ENCODE peak calls at places on chromosomes 4 and X, in four cellular contexts. B, W, Q and F are unnamed samples.

GRCh38 chr4:101306225-101306624 is 41.1 kb downstream of the PPP3CA start:
- DNase-seq in B (no peak), W (no peak), Q (no peak), F (no peak)

GRCh38 chrX:31590581-31591113 is 518.8 kb upstream of the FTHL17 start:
- DNase-seq in B (no peak), W (peak), Q (peak), F (no peak)

GRCh38 chr4:172153694-172154093 is 340.5 kb downstream of the GALNTL6 start:
- DNase-seq in B (no peak), W (no peak), Q (no peak), F (no peak)

GRCh38 chr4:83212041-83212851 is 72.4 kb downstream of the COQ2 start:
- DNase-seq in B (no peak), W (no peak), Q (no peak), F (peak)

GRCh38 chr4:20266215-20267082 is 14.7 kb downstream of the SLIT2 start:
- DNase-seq in B (no peak), W (no peak), Q (no peak), F (no peak)

GRCh38 chrX:154505726-154506125 is 10.3 kb downstream of the FAM3A start:
- DNase-seq in B (no peak), W (no peak), Q (no peak), F (no peak)

GRCh38 chrX:153333821-153334653 is at the start of gene ZNF275:
- DNase-seq in B (peak), W (peak), Q (peak), F (no peak)

GRCh38 chr4:186536285-186536684 is 19.1 kb downstream of the MTNR1A start:
- DNase-seq in B (peak), W (peak), Q (peak), F (no peak)

GRCh38 chr4:164485169-164485568 is 268.8 kb upstream of the SMIM31 start:
- DNase-seq in B (no peak), W (no peak), Q (no peak), F (no peak)

GRCh38 chrX:15497865-15498264 is 2.7 kb upstream of the BMX start:
- DNase-seq in B (peak), W (peak), Q (peak), F (no peak)

GRCh38 chrX:106698693-106699092 is 27.8 kb upstream of the RNF128 start:
- DNase-seq in B (no peak), W (no peak), Q (no peak), F (no peak)

GRCh38 chr4:153573881-153574807 is 108.0 kb downstream of the TMEM131L start:
- DNase-seq in B (no peak), W (peak), Q (peak), F (no peak)

GRCh38 chr4:83782591-83782990 is 246.7 kb downstream of the GPAT3 start:
- DNase-seq in B (no peak), W (no peak), Q (no peak), F (no peak)

GRCh38 chr4:118842055-118842454 is 6.1 kb upstream of the SEC24D start:
- DNase-seq in B (no peak), W (no peak), Q (no peak), F (no peak)

GRCh38 chrX:140500427-140500826 is 4.4 kb downstream of the SOX3 start:
- DNase-seq in B (no peak), W (no peak), Q (no peak), F (no peak)

GRCh38 chr4:138035781-138036258 is 206.3 kb downstream of the SLC7A11 start:
- DNase-seq in B (no peak), W (peak), Q (peak), F (peak)

GRCh38 chrX:105658136-105658535 is 164.2 kb upstream of the NRK start:
- DNase-seq in B (no peak), W (no peak), Q (no peak), F (no peak)

GRCh38 chr4:82128355-82128754 is 245.4 kb downstream of the HNRNPD start:
- DNase-seq in B (no peak), W (no peak), Q (no peak), F (no peak)

GRCh38 chr4:127251423-127251822 is 381.3 kb upstream of the INTU start:
- DNase-seq in B (no peak), W (no peak), Q (no peak), F (no peak)

GRCh38 chrX:5113128-5113527 is 1115.5 kb downstream of the NLGN4X start:
- DNase-seq in B (no peak), W (peak), Q (no peak), F (no peak)

GRCh38 chr4:180953572-180953971 is 1289.6 kb upstream of the TENM3 start:
- DNase-seq in B (peak), W (no peak), Q (peak), F (no peak)

GRCh38 chr4:71498002-71498401 is 159.2 kb downstream of the SLC4A4 start:
- DNase-seq in B (no peak), W (no peak), Q (no peak), F (no peak)

GRCh38 chr4:36411338-36411737 is 129.9 kb downstream of the DTHD1 start:
- DNase-seq in B (no peak), W (no peak), Q (no peak), F (no peak)

GRCh38 chrX:28158019-28158777 is 176.9 kb upstream of the DCAF8L1 start:
- DNase-seq in B (no peak), W (no peak), Q (no peak), F (no peak)

GRCh38 chr4:13544556-13545393 is 467 bp upstream of the NKX3-2 start:
- DNase-seq in B (peak), W (peak), Q (peak), F (no peak)

GRCh38 chr4:139177049-139177887 is at the start of gene ELF2:
- DNase-seq in B (peak), W (peak), Q (peak), F (no peak)

GRCh38 chr4:82005153-82005552 is 368.6 kb downstream of the HNRNPD start:
- DNase-seq in B (no peak), W (no peak), Q (no peak), F (no peak)

GRCh38 chrX:101359966-101360365 is 11.4 kb upstream of the TIMM8A start:
- DNase-seq in B (no peak), W (no peak), Q (no peak), F (no peak)

GRCh38 chr4:76663794-76664193 is 228.8 kb downstream of the SHROOM3 start:
- DNase-seq in B (no peak), W (no peak), Q (no peak), F (no peak)

DNA sequence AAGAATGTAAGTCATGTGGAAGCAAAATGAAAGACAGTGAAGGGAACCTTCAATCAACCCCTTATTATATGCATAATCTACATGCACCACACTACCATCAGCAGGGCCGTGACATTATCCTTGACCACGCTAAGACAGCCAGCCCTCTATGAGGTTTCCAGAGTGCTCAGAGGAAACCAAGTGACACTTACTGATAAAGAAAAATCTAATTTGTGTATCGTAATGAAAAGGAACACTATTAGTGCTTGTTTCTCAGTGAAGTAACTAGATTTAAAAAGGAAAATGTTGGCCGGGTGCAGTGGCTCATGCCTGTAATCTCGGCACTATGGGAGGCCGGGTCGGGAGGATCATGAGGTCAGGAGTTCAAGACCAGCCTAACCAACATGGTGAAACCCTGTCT is 56.4 kb downstream of the ABCG2 start:
- DNase-seq in B (no peak), W (no peak), Q (no peak), F (no peak)
- TF ChIP-seq CBFB in B (no peak), W (no peak), Q (no peak), F (no peak)

GRCh38 chr4:3025881-3026280 is 48.5 kb downstream of the HTT-AS start:
- DNase-seq in B (no peak), W (no peak), Q (no peak), F (no peak)
- TF ChIP-seq ESRRA in B (no peak), W (no peak), Q (no peak), F (no peak)

GRCh38 chrX:20061869-20062254 is 54.8 kb downstream of the MAP7D2 start:
- DNase-seq in B (no peak), W (no peak), Q (peak), F (no peak)
- TF ChIP-seq CBFB in B (no peak), W (no peak), Q (no peak), F (no peak)

GRCh38 chr4:38530486-38530885 is 133.5 kb upstream of the KLF3 start:
- DNase-seq in B (no peak), W (no peak), Q (no peak), F (no peak)

GRCh38 chr4:38534344-38534743 is 129.7 kb upstream of the KLF3 start:
- DNase-seq in B (no peak), W (no peak), Q (no peak), F (no peak)

GRCh38 chr4:38531126-38531737 is 132.8 kb upstream of the KLF3 start:
- DNase-seq in B (no peak), W (peak), Q (no peak), F (no peak)

GRCh38 chr4:38529189-38530115 is 134.5 kb upstream of the KLF3 start:
- DNase-seq in B (no peak), W (peak), Q (no peak), F (peak)

DNA sequence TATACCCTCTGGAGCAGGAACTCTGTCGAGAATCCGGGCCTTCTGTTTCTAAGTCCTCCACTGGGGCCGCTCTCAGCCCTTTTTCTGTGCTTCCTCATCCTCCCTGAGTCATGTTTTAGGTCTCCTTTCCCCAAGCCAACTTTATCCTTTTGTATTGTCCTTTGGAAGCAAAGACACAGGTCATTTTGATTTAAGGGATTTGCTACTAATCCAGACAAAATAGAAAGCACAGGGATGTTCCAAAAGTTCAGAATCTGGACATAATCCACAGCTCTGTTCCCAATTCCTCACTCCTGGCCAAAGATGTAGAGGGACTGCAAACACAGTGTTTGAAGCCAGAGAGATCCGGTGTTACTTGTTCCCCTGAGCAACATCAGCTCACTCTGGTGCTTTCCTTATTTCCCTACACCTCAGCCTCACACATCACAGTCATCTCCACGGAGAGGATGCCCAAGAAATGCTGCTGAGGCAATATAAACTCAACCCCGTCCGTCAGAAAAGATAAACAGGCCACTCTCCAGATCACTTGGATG is 130.9 kb upstream of the KLF3 start:
- DNase-seq in B (no peak), W (no peak), Q (no peak), F (no peak)
- TF ChIP-seq ESRRA in B (no peak), W (no peak), Q (no peak), F (no peak)

GRCh38 chr4:80611366-80611765 is 275.8 kb downstream of the CFAP299 start:
- DNase-seq in B (no peak), W (no peak), Q (no peak), F (peak)

GRCh38 chr4:80614319-80614718 is 278.8 kb downstream of the CFAP299 start:
- DNase-seq in B (peak), W (no peak), Q (no peak), F (no peak)

GRCh38 chr4:80610199-80610598 is 274.7 kb downstream of the CFAP299 start:
- DNase-seq in B (no peak), W (no peak), Q (no peak), F (no peak)

GRCh38 chr4:80608285-80608980 is 272.9 kb downstream of the CFAP299 start:
- DNase-seq in B (no peak), W (no peak), Q (no peak), F (no peak)

DNA sequence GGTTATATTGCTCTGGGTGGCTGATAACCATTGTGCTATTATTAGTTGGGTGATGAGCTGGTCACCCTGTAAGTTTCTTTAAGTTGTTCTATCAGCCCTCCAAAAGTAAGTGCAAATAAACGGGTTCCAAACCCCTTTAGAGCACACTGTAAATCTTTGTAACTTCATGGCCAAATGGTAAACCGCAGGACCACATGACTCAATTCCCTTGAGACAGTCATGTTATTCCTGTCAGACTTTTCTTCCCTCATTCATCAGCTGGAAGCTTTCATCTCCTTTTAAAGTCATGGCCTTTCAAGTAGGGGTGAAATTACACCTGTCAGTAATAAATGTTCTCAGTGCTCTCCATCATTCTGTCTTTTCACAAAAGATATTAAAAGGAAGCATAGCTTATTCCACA is 275.3 kb downstream of the CFAP299 start:
- DNase-seq in B (no peak), W (no peak), Q (no peak), F (peak)
- TF ChIP-seq CBFB in B (no peak), W (no peak), Q (no peak), F (peak)

DNA sequence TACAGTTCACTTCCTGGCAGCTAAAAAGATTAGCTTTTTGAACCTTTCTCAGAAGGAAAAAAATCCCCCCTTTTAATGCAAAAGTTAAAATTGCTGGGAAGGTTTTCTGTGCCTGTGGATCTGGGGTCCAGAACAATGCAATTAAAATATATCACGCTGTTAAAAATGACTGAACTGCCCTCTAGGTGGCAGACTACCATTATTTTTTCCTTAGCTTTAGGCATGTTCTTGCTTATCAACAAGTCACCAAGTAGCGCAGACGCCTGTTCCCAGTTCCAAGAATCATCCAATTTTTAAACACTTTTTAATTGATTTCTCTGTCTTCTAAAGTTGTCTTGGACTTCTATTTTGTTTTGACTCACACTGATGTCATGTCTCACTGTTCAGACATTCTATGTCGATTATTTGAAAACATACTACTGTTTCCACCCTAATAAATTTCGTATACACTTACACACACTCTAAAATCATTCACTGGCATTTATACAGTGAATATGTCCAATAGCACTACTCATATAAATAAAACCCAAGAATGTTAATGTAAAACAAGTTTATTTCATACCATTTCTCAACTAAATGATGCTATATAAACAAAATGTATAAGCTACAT is 661.6 kb downstream of the RAPGEF2 start:
- DNase-seq in B (no peak), W (peak), Q (peak), F (no peak)
- TF ChIP-seq ESRRA in B (no peak), W (no peak), Q (no peak), F (no peak)